ENCODE peak calls at places on chromosomes 1 and 21, in six cellular contexts. One of them, this sample, is unnamed.

GRCh38 chr1:16607433-16607851 is 5.9 kb downstream of the NBPF1 start:
- DNase-seq in IMR-90: no peak
- DNase-seq in mesendoderm: no peak
- DNase-seq in mammary epithelial cell: no peak
- DNase-seq in SK-N-MC: no peak
- DNase-seq in neural progenitor cell: peak
- DNase-seq in this sample: no peak

GRCh38 chr1:184559117-184559713 is 172.4 kb downstream of the C1orf21 start:
- DNase-seq in IMR-90: no peak
- DNase-seq in mesendoderm: no peak
- DNase-seq in mammary epithelial cell: no peak
- DNase-seq in SK-N-MC: peak
- DNase-seq in neural progenitor cell: no peak
- DNase-seq in this sample: no peak

GRCh38 chr1:113456967-113457366 is 66.7 kb downstream of the MAGI3 start:
- DNase-seq in IMR-90: peak
- DNase-seq in mesendoderm: peak
- DNase-seq in mammary epithelial cell: peak
- DNase-seq in SK-N-MC: no peak
- DNase-seq in neural progenitor cell: no peak
- DNase-seq in this sample: no peak

GRCh38 chr1:106798991-106799390 is 257.5 kb upstream of the PRMT6 start:
- DNase-seq in IMR-90: peak
- DNase-seq in mesendoderm: no peak
- DNase-seq in mammary epithelial cell: peak
- DNase-seq in SK-N-MC: no peak
- DNase-seq in neural progenitor cell: no peak
- DNase-seq in this sample: no peak

GRCh38 chr1:172108494-172108893 is 267.2 kb downstream of the DNM3 start:
- DNase-seq in IMR-90: no peak
- DNase-seq in mesendoderm: no peak
- DNase-seq in mammary epithelial cell: peak
- DNase-seq in SK-N-MC: peak
- DNase-seq in neural progenitor cell: no peak
- DNase-seq in this sample: no peak

GRCh38 chr1:236733654-236734053 is 47.4 kb downstream of the ACTN2 start:
- DNase-seq in IMR-90: no peak
- DNase-seq in mesendoderm: no peak
- DNase-seq in mammary epithelial cell: no peak
- DNase-seq in SK-N-MC: no peak
- DNase-seq in neural progenitor cell: no peak
- DNase-seq in this sample: no peak

GRCh38 chr1:43705334-43705733 is 2.0 kb upstream of the ST3GAL3 start:
- DNase-seq in IMR-90: no peak
- DNase-seq in mesendoderm: no peak
- DNase-seq in mammary epithelial cell: no peak
- DNase-seq in SK-N-MC: no peak
- DNase-seq in neural progenitor cell: no peak
- DNase-seq in this sample: no peak

GRCh38 chr1:212561501-212561931 is 47.0 kb upstream of the ATF3 start:
- DNase-seq in IMR-90: peak
- DNase-seq in mesendoderm: peak
- DNase-seq in mammary epithelial cell: peak
- DNase-seq in SK-N-MC: no peak
- DNase-seq in neural progenitor cell: no peak
- DNase-seq in this sample: no peak

GRCh38 chr1:240242601-240243144 is 151.0 kb downstream of the FMN2 start:
- DNase-seq in IMR-90: peak
- DNase-seq in mesendoderm: peak
- DNase-seq in mammary epithelial cell: no peak
- DNase-seq in SK-N-MC: no peak
- DNase-seq in neural progenitor cell: no peak
- DNase-seq in this sample: no peak

GRCh38 chr1:32448773-32449456 is 16.0 kb upstream of the ZBTB8B start:
- DNase-seq in IMR-90: no peak
- DNase-seq in mesendoderm: peak
- DNase-seq in mammary epithelial cell: no peak
- DNase-seq in SK-N-MC: no peak
- DNase-seq in neural progenitor cell: peak
- DNase-seq in this sample: no peak

GRCh38 chr21:17738171-17738953 is 80.8 kb downstream of the C21orf91 start:
- DNase-seq in IMR-90: no peak
- DNase-seq in mesendoderm: no peak
- DNase-seq in mammary epithelial cell: no peak
- DNase-seq in SK-N-MC: no peak
- DNase-seq in neural progenitor cell: peak
- DNase-seq in this sample: no peak

GRCh38 chr1:168676029-168676812 is 52.8 kb downstream of the DPT start:
- DNase-seq in IMR-90: no peak
- DNase-seq in mesendoderm: no peak
- DNase-seq in mammary epithelial cell: peak
- DNase-seq in SK-N-MC: no peak
- DNase-seq in neural progenitor cell: no peak
- DNase-seq in this sample: no peak

GRCh38 chr1:240244968-240245628 is 153.4 kb downstream of the FMN2 start:
- DNase-seq in IMR-90: peak
- DNase-seq in mesendoderm: no peak
- DNase-seq in mammary epithelial cell: no peak
- DNase-seq in SK-N-MC: no peak
- DNase-seq in neural progenitor cell: no peak
- DNase-seq in this sample: no peak

GRCh38 chr1:214386747-214387146 is 105.8 kb downstream of the SMYD2 start:
- DNase-seq in IMR-90: peak
- DNase-seq in mesendoderm: no peak
- DNase-seq in mammary epithelial cell: peak
- DNase-seq in SK-N-MC: no peak
- DNase-seq in neural progenitor cell: no peak
- DNase-seq in this sample: no peak

GRCh38 chr1:157496121-157496526 is 56.2 kb downstream of the FCRL5 start:
- DNase-seq in IMR-90: peak
- DNase-seq in mesendoderm: peak
- DNase-seq in mammary epithelial cell: peak
- DNase-seq in SK-N-MC: no peak
- DNase-seq in neural progenitor cell: peak
- DNase-seq in this sample: peak

GRCh38 chr1:95384570-95384969 is 150.6 kb downstream of the RWDD3 start:
- DNase-seq in IMR-90: peak
- DNase-seq in mesendoderm: peak
- DNase-seq in mammary epithelial cell: peak
- DNase-seq in SK-N-MC: no peak
- DNase-seq in neural progenitor cell: peak
- DNase-seq in this sample: peak

GRCh38 chr21:42062543-42063022 is 8.5 kb upstream of the UMODL1 start:
- DNase-seq in IMR-90: no peak
- DNase-seq in mesendoderm: no peak
- DNase-seq in mammary epithelial cell: no peak
- DNase-seq in SK-N-MC: no peak
- DNase-seq in neural progenitor cell: no peak
- DNase-seq in this sample: peak
- H3K27ac ChIP-seq in IMR-90: no peak
- H3K27ac ChIP-seq in mesendoderm: no peak
- H3K27ac ChIP-seq in mammary epithelial cell: no peak
- H3K27ac ChIP-seq in SK-N-MC: no peak
- H3K27ac ChIP-seq in neural progenitor cell: no peak
- H3K27ac ChIP-seq in this sample: peak

DNA sequence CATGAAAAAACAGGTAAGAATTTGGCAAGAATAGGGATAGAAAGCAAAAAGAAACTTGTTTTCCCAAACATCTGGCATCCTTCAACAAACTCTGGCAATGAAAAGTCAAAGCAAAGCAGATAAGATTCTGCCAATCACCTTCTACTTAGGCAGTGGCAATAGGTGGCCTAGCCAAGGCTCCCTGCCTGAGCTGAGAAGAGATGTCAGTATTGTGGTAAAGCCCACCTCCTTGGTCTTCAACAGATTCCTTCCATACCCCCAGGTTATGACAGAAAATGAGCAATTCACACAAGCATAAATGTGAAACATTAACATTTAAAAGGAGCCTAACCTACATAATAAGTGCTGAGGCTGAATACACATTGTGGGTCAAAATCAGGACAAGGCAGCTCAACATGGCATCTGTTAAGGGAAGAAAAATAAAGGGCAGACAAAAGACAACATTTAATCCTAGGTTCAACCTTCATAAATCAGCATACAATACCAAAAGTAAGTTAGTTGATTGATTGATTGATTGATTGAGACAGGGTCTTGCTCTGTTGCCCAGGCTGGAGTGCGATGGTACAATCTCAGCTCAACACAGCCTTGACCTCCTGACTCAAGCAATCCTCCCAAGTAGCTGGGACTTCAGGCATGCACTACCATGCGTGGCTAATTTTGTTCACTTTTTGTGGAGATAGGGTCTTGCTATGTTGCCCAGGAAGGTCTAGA is 123.1 kb downstream of the AKT3 start:
- DNase-seq in IMR-90: no peak
- DNase-seq in mesendoderm: peak
- DNase-seq in mammary epithelial cell: no peak
- DNase-seq in SK-N-MC: no peak
- DNase-seq in neural progenitor cell: no peak
- DNase-seq in this sample: no peak
- H3K9ac ChIP-seq in IMR-90: no peak
- H3K9ac ChIP-seq in mesendoderm: no peak
- H3K9ac ChIP-seq in mammary epithelial cell: no peak
- H3K9ac ChIP-seq in SK-N-MC: no peak
- H3K9ac ChIP-seq in neural progenitor cell: no peak
- H3K9ac ChIP-seq in this sample: no peak

GRCh38 chr1:27297903-27298302 is 24.1 kb upstream of the TMEM222 start:
- DNase-seq in IMR-90: no peak
- DNase-seq in mesendoderm: no peak
- DNase-seq in mammary epithelial cell: no peak
- DNase-seq in SK-N-MC: no peak
- DNase-seq in neural progenitor cell: no peak
- DNase-seq in this sample: no peak
- H3K27ac ChIP-seq in IMR-90: no peak
- H3K27ac ChIP-seq in mesendoderm: no peak
- H3K27ac ChIP-seq in mammary epithelial cell: no peak
- H3K27ac ChIP-seq in SK-N-MC: no peak
- H3K27ac ChIP-seq in neural progenitor cell: no peak
- H3K27ac ChIP-seq in this sample: no peak

GRCh38 chr1:11479375-11479979 is 522 bp downstream of the DISP3 start:
- DNase-seq in IMR-90: no peak
- DNase-seq in mesendoderm: peak
- DNase-seq in mammary epithelial cell: no peak
- DNase-seq in SK-N-MC: no peak
- DNase-seq in neural progenitor cell: peak
- DNase-seq in this sample: no peak
- H3K9ac ChIP-seq in IMR-90: no peak
- H3K9ac ChIP-seq in mesendoderm: peak
- H3K9ac ChIP-seq in mammary epithelial cell: no peak
- H3K9ac ChIP-seq in SK-N-MC: no peak
- H3K9ac ChIP-seq in neural progenitor cell: peak
- H3K9ac ChIP-seq in this sample: peak

DNA sequence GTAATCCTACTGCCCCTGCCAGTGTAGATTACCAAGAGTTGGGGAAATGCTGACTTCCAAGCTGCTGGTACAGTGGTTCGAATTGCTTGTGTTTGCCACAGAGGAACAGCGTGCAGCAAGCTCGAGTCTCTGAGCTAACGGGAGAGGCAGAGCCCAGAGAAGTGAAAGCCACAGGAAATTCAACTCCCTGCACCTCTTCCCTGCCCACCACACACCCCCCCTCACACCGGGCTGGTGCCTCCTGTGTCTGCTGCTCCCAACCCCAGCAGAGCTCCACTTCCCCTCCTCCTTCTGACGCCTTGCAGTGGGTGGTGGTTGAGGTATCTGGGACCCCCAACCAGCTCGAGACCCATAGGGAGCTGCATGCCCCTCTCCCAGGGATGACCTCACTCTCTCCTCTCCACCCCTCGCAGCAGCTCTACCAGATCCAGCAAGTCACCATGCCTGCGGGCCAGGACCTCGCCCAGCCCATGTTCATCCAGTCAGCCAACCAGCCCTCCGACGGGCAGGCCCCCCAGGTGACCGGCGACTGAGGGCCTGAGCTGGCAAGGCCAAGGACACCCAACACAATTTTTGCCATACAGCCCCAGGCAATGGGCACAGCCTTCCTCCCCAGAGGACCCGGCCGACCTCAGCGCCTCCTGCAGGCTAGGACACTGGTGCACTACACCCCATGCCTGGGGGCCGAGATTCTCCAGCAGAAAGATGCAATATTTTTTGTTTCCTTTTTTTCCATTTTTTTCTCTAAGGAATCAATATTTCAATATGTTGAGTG is 13.1 kb upstream of the KCNQ4 start:
- DNase-seq in IMR-90: no peak
- DNase-seq in mesendoderm: no peak
- DNase-seq in mammary epithelial cell: no peak
- DNase-seq in SK-N-MC: no peak
- DNase-seq in neural progenitor cell: no peak
- DNase-seq in this sample: no peak
- H3K27ac ChIP-seq in IMR-90: no peak
- H3K27ac ChIP-seq in mesendoderm: no peak
- H3K27ac ChIP-seq in mammary epithelial cell: no peak
- H3K27ac ChIP-seq in SK-N-MC: no peak
- H3K27ac ChIP-seq in neural progenitor cell: no peak
- H3K27ac ChIP-seq in this sample: no peak

GRCh38 chr1:192538407-192539311 is 36.9 kb upstream of the RGS1 start:
- DNase-seq in IMR-90: peak
- DNase-seq in mesendoderm: no peak
- DNase-seq in mammary epithelial cell: no peak
- DNase-seq in SK-N-MC: peak
- DNase-seq in neural progenitor cell: no peak
- DNase-seq in this sample: peak

GRCh38 chr1:192544983-192545393 is 30.6 kb upstream of the RGS1 start:
- DNase-seq in IMR-90: peak
- DNase-seq in mesendoderm: peak
- DNase-seq in mammary epithelial cell: peak
- DNase-seq in SK-N-MC: peak
- DNase-seq in neural progenitor cell: no peak
- DNase-seq in this sample: peak

GRCh38 chr1:192543445-192543844 is 32.1 kb upstream of the RGS1 start:
- DNase-seq in IMR-90: no peak
- DNase-seq in mesendoderm: no peak
- DNase-seq in mammary epithelial cell: no peak
- DNase-seq in SK-N-MC: no peak
- DNase-seq in neural progenitor cell: no peak
- DNase-seq in this sample: no peak

GRCh38 chr1:192535916-192536662 is 39.5 kb upstream of the RGS1 start:
- DNase-seq in IMR-90: no peak
- DNase-seq in mesendoderm: no peak
- DNase-seq in mammary epithelial cell: no peak
- DNase-seq in SK-N-MC: no peak
- DNase-seq in neural progenitor cell: no peak
- DNase-seq in this sample: no peak

GRCh38 chr1:192539450-192540132 is 36.0 kb upstream of the RGS1 start:
- DNase-seq in IMR-90: peak
- DNase-seq in mesendoderm: peak
- DNase-seq in mammary epithelial cell: peak
- DNase-seq in SK-N-MC: peak
- DNase-seq in neural progenitor cell: peak
- DNase-seq in this sample: no peak
- H3K9ac ChIP-seq in IMR-90: peak
- H3K9ac ChIP-seq in mesendoderm: no peak
- H3K9ac ChIP-seq in mammary epithelial cell: no peak
- H3K9ac ChIP-seq in SK-N-MC: peak
- H3K9ac ChIP-seq in neural progenitor cell: no peak
- H3K9ac ChIP-seq in this sample: peak

DNA sequence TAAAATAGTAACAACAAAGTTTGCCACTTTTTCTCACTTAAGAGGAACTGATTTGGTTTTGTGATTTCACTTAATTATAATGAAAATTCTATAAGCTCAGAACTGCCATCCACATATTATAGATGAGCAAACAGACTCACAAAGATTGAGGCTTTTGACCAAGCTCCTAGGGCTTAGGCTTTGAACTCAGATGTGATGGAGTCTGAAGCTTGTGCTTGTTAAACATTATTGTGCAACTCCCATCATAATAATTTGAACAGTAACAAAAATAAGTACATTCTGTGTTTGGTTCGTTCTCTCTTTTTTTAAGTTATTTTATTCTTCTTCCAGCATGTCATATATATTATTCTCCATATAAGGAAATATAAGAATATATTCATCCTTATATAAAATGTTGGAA is 403.4 kb downstream of the PTPRC start:
- DNase-seq in IMR-90: no peak
- DNase-seq in mesendoderm: no peak
- DNase-seq in mammary epithelial cell: no peak
- DNase-seq in SK-N-MC: no peak
- DNase-seq in neural progenitor cell: no peak
- DNase-seq in this sample: no peak
- H3K27ac ChIP-seq in IMR-90: no peak
- H3K27ac ChIP-seq in mesendoderm: no peak
- H3K27ac ChIP-seq in mammary epithelial cell: no peak
- H3K27ac ChIP-seq in SK-N-MC: no peak
- H3K27ac ChIP-seq in neural progenitor cell: no peak
- H3K27ac ChIP-seq in this sample: no peak